ENCODE peak calls at places on chromosome 1, in six cellular contexts. One of them, this sample, is unnamed.

GRCh38 chr1:70738576-70738975 is 309.0 kb downstream of the PTGER3 start:
- DNase-seq in lower lobe of right lung: no peak
- DNase-seq in body of pancreas: no peak
- DNase-seq in pancreas: no peak
- DNase-seq in B cell: no peak
- DNase-seq in glutamatergic neuron: no peak
- DNase-seq in this sample: no peak

GRCh38 chr1:93904228-93904627 is 5.0 kb downstream of the GCLM start:
- DNase-seq in B cell: peak
- DNase-seq in body of pancreas: no peak
- DNase-seq in lower lobe of right lung: no peak
- DNase-seq in glutamatergic neuron: no peak
- DNase-seq in pancreas: no peak
- DNase-seq in this sample: no peak

GRCh38 chr1:59892836-59893811 is 33.4 kb downstream of the CYP2J2 start:
- DNase-seq in glutamatergic neuron: no peak
- DNase-seq in body of pancreas: no peak
- DNase-seq in lower lobe of right lung: no peak
- DNase-seq in B cell: no peak
- DNase-seq in pancreas: no peak
- DNase-seq in this sample: no peak

GRCh38 chr1:163071381-163072255 is 2.5 kb downstream of the RGS4 start:
- DNase-seq in pancreas: no peak
- DNase-seq in glutamatergic neuron: peak
- DNase-seq in lower lobe of right lung: no peak
- DNase-seq in B cell: no peak
- DNase-seq in body of pancreas: peak
- DNase-seq in this sample: peak

GRCh38 chr1:54291276-54292014 is 91.5 kb downstream of the MRPL37 start:
- DNase-seq in pancreas: no peak
- DNase-seq in glutamatergic neuron: no peak
- DNase-seq in lower lobe of right lung: no peak
- DNase-seq in body of pancreas: no peak
- DNase-seq in B cell: no peak
- DNase-seq in this sample: no peak

GRCh38 chr1:29682171-29682917 is 446.0 kb downstream of the PTPRU start:
- DNase-seq in B cell: no peak
- DNase-seq in glutamatergic neuron: no peak
- DNase-seq in body of pancreas: no peak
- DNase-seq in pancreas: no peak
- DNase-seq in lower lobe of right lung: no peak
- DNase-seq in this sample: no peak

GRCh38 chr1:3249846-3250501 is 181.0 kb downstream of the PRDM16 start:
- DNase-seq in body of pancreas: peak
- DNase-seq in B cell: no peak
- DNase-seq in pancreas: peak
- DNase-seq in lower lobe of right lung: no peak
- DNase-seq in glutamatergic neuron: no peak
- DNase-seq in this sample: no peak

GRCh38 chr1:24958766-24959622 is 28.9 kb upstream of the RUNX3 start:
- DNase-seq in body of pancreas: no peak
- DNase-seq in pancreas: no peak
- DNase-seq in B cell: no peak
- DNase-seq in glutamatergic neuron: no peak
- DNase-seq in lower lobe of right lung: no peak
- DNase-seq in this sample: no peak

GRCh38 chr1:185896863-185897262 is 162.7 kb downstream of the HMCN1 start:
- DNase-seq in body of pancreas: no peak
- DNase-seq in glutamatergic neuron: no peak
- DNase-seq in pancreas: no peak
- DNase-seq in B cell: no peak
- DNase-seq in lower lobe of right lung: no peak
- DNase-seq in this sample: no peak

GRCh38 chr1:23126801-23127200 is 41.9 kb downstream of the LUZP1 start:
- DNase-seq in glutamatergic neuron: no peak
- DNase-seq in lower lobe of right lung: no peak
- DNase-seq in pancreas: no peak
- DNase-seq in body of pancreas: no peak
- DNase-seq in B cell: no peak
- DNase-seq in this sample: no peak

GRCh38 chr1:23366598-23366997 is 3.0 kb downstream of the ZNF436 start:
- DNase-seq in glutamatergic neuron: no peak
- DNase-seq in pancreas: no peak
- DNase-seq in lower lobe of right lung: no peak
- DNase-seq in body of pancreas: no peak
- DNase-seq in B cell: no peak
- DNase-seq in this sample: no peak

GRCh38 chr1:94327001-94327685 is 89.8 kb upstream of the ARHGAP29 start:
- DNase-seq in glutamatergic neuron: peak
- DNase-seq in B cell: no peak
- DNase-seq in pancreas: no peak
- DNase-seq in body of pancreas: no peak
- DNase-seq in lower lobe of right lung: peak
- DNase-seq in this sample: peak

GRCh38 chr1:167935252-167936067 is 1.0 kb upstream of the DCAF6 start:
- DNase-seq in B cell: peak
- DNase-seq in glutamatergic neuron: no peak
- DNase-seq in lower lobe of right lung: no peak
- DNase-seq in pancreas: no peak
- DNase-seq in body of pancreas: peak
- DNase-seq in this sample: no peak

GRCh38 chr1:98421098-98421460 is 240.4 kb upstream of the SNX7 start:
- DNase-seq in body of pancreas: no peak
- DNase-seq in lower lobe of right lung: no peak
- DNase-seq in glutamatergic neuron: no peak
- DNase-seq in pancreas: no peak
- DNase-seq in B cell: no peak
- DNase-seq in this sample: no peak

GRCh38 chr1:212565079-212565478 is 43.5 kb upstream of the ATF3 start:
- DNase-seq in body of pancreas: no peak
- DNase-seq in lower lobe of right lung: no peak
- DNase-seq in pancreas: no peak
- DNase-seq in B cell: no peak
- DNase-seq in glutamatergic neuron: no peak
- DNase-seq in this sample: no peak

GRCh38 chr1:40270152-40270834 is 12.3 kb downstream of the ZMPSTE24 start:
- DNase-seq in glutamatergic neuron: no peak
- DNase-seq in body of pancreas: no peak
- DNase-seq in pancreas: no peak
- DNase-seq in lower lobe of right lung: no peak
- DNase-seq in B cell: no peak
- DNase-seq in this sample: no peak

GRCh38 chr1:226520640-226521355 is 27.8 kb upstream of the STUM start:
- DNase-seq in lower lobe of right lung: no peak
- DNase-seq in B cell: no peak
- DNase-seq in glutamatergic neuron: no peak
- DNase-seq in pancreas: no peak
- DNase-seq in body of pancreas: no peak
- DNase-seq in this sample: no peak

GRCh38 chr1:247113094-247113497 is 8.9 kb upstream of the ZNF669 start:
- DNase-seq in B cell: peak
- DNase-seq in glutamatergic neuron: no peak
- DNase-seq in pancreas: peak
- DNase-seq in lower lobe of right lung: no peak
- DNase-seq in body of pancreas: peak
- DNase-seq in this sample: no peak

GRCh38 chr1:24970926-24971530 is 41.0 kb upstream of the RUNX3 start:
- DNase-seq in B cell: no peak
- DNase-seq in glutamatergic neuron: no peak
- DNase-seq in body of pancreas: no peak
- DNase-seq in lower lobe of right lung: no peak
- DNase-seq in pancreas: peak
- DNase-seq in this sample: no peak

GRCh38 chr1:51736702-51737101 is 119.8 kb downstream of the OSBPL9 start:
- DNase-seq in body of pancreas: no peak
- DNase-seq in B cell: no peak
- DNase-seq in lower lobe of right lung: no peak
- DNase-seq in pancreas: no peak
- DNase-seq in glutamatergic neuron: no peak
- DNase-seq in this sample: no peak

GRCh38 chr1:97277891-97278662 is 556.5 kb downstream of the PTBP2 start:
- DNase-seq in B cell: no peak
- DNase-seq in lower lobe of right lung: no peak
- DNase-seq in body of pancreas: no peak
- DNase-seq in pancreas: no peak
- DNase-seq in glutamatergic neuron: no peak
- DNase-seq in this sample: no peak

GRCh38 chr1:159054427-159054826 is 22.1 kb downstream of the AIM2 start:
- DNase-seq in lower lobe of right lung: no peak
- DNase-seq in B cell: no peak
- DNase-seq in glutamatergic neuron: no peak
- DNase-seq in body of pancreas: no peak
- DNase-seq in pancreas: no peak
- DNase-seq in this sample: no peak

GRCh38 chr1:92577251-92577895 is 90.6 kb upstream of the GFI1 start:
- DNase-seq in glutamatergic neuron: no peak
- DNase-seq in body of pancreas: no peak
- DNase-seq in B cell: no peak
- DNase-seq in pancreas: no peak
- DNase-seq in lower lobe of right lung: no peak
- DNase-seq in this sample: no peak

GRCh38 chr1:222061711-222062359 is 319.9 kb upstream of the DUSP10 start:
- DNase-seq in pancreas: no peak
- DNase-seq in body of pancreas: no peak
- DNase-seq in lower lobe of right lung: no peak
- DNase-seq in glutamatergic neuron: no peak
- DNase-seq in B cell: no peak
- DNase-seq in this sample: no peak

GRCh38 chr1:229119161-229119560 is 151.8 kb upstream of the RAB4A start:
- DNase-seq in pancreas: no peak
- DNase-seq in lower lobe of right lung: no peak
- DNase-seq in body of pancreas: no peak
- DNase-seq in glutamatergic neuron: no peak
- DNase-seq in B cell: no peak
- DNase-seq in this sample: no peak

GRCh38 chr1:7596126-7596755 is 174.9 kb upstream of the VAMP3 start:
- DNase-seq in glutamatergic neuron: no peak
- DNase-seq in lower lobe of right lung: peak
- DNase-seq in body of pancreas: no peak
- DNase-seq in pancreas: no peak
- DNase-seq in B cell: no peak
- DNase-seq in this sample: no peak

GRCh38 chr1:55531644-55532043 is 316.5 kb upstream of the USP24 start:
- DNase-seq in glutamatergic neuron: no peak
- DNase-seq in B cell: no peak
- DNase-seq in lower lobe of right lung: no peak
- DNase-seq in pancreas: no peak
- DNase-seq in body of pancreas: no peak
- DNase-seq in this sample: no peak

GRCh38 chr1:19336543-19336942 is 24.4 kb downstream of the SLC66A1 start:
- DNase-seq in lower lobe of right lung: no peak
- DNase-seq in glutamatergic neuron: no peak
- DNase-seq in pancreas: no peak
- DNase-seq in body of pancreas: no peak
- DNase-seq in B cell: no peak
- DNase-seq in this sample: no peak

GRCh38 chr1:24302209-24302611 is 16.9 kb upstream of the GRHL3 start:
- DNase-seq in B cell: no peak
- DNase-seq in lower lobe of right lung: no peak
- DNase-seq in body of pancreas: no peak
- DNase-seq in glutamatergic neuron: no peak
- DNase-seq in pancreas: no peak
- DNase-seq in this sample: no peak

GRCh38 chr1:26017606-26018005 is 4.0 kb upstream of the EXTL1 start:
- DNase-seq in B cell: no peak
- DNase-seq in glutamatergic neuron: no peak
- DNase-seq in lower lobe of right lung: no peak
- DNase-seq in body of pancreas: no peak
- DNase-seq in pancreas: no peak
- DNase-seq in this sample: no peak

GRCh38 chr1:244989813-244990212 is 125.5 kb upstream of the HNRNPU start:
- DNase-seq in pancreas: no peak
- DNase-seq in lower lobe of right lung: no peak
- DNase-seq in glutamatergic neuron: no peak
- DNase-seq in body of pancreas: no peak
- DNase-seq in B cell: no peak
- DNase-seq in this sample: no peak

DNA sequence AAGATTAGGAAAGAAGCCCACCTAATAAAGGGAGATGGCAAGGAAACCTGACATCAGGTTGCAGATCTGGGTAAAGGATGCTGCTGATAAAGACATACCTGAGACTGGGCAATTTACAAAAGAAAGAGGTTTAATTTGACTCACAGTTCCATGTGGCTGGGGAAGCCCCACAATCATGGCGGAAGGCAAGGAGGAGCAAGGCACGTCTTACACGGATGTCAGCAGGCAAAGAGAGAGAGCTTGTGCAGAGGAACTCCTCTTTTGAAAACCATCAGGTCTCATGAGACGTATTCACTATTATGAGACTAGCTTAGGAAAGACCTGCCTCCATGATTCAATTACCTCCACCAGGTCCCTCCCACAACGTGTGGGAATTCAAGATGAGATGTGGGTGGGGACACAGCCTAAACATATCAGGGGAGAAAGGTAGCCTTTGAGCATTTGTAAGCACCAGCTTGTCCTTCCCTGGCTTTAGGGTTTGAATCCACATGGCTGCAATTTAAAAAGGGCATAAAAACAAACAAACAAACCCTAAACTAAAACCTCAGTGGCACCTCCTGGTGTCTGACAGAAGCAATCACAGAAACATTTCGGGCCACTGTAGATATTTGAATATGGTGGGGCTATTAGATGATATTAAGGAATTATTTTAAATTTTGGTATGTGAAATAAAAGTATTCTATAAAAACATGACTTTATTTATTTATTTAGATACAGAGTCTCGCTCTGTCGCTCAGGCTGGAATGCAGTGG is 33.1 kb downstream of the SLC2A7 start:
- DNase-seq in body of pancreas: no peak
- DNase-seq in B cell: no peak
- DNase-seq in lower lobe of right lung: no peak
- DNase-seq in glutamatergic neuron: no peak
- DNase-seq in pancreas: no peak
- DNase-seq in this sample: no peak
- TF ChIP-seq CTCF in body of pancreas: no peak
- TF ChIP-seq CTCF in B cell: no peak
- TF ChIP-seq CTCF in lower lobe of right lung: no peak
- TF ChIP-seq CTCF in glutamatergic neuron: no peak
- TF ChIP-seq CTCF in pancreas: no peak
- TF ChIP-seq CTCF in this sample: no peak

GRCh38 chr1:63674238-63674864 is 81.1 kb downstream of the PGM1 start:
- DNase-seq in lower lobe of right lung: peak
- DNase-seq in body of pancreas: peak
- DNase-seq in pancreas: peak
- DNase-seq in glutamatergic neuron: peak
- DNase-seq in B cell: no peak
- DNase-seq in this sample: peak
- TF ChIP-seq CTCF in lower lobe of right lung: peak
- TF ChIP-seq CTCF in body of pancreas: peak
- TF ChIP-seq CTCF in pancreas: peak
- TF ChIP-seq CTCF in glutamatergic neuron: peak
- TF ChIP-seq CTCF in B cell: no peak
- TF ChIP-seq CTCF in this sample: peak

GRCh38 chr1:84782311-84782771 is 92.1 kb upstream of the SSX2IP start:
- DNase-seq in lower lobe of right lung: peak
- DNase-seq in glutamatergic neuron: peak
- DNase-seq in pancreas: no peak
- DNase-seq in B cell: peak
- DNase-seq in body of pancreas: peak
- DNase-seq in this sample: no peak
- TF ChIP-seq CTCF in lower lobe of right lung: peak
- TF ChIP-seq CTCF in glutamatergic neuron: peak
- TF ChIP-seq CTCF in pancreas: peak
- TF ChIP-seq CTCF in B cell: peak
- TF ChIP-seq CTCF in body of pancreas: peak
- TF ChIP-seq CTCF in this sample: peak

GRCh38 chr1:110148961-110149360 is 1.3 kb upstream of the SLC6A17 start:
- DNase-seq in pancreas: no peak
- DNase-seq in body of pancreas: no peak
- DNase-seq in glutamatergic neuron: no peak
- DNase-seq in B cell: no peak
- DNase-seq in lower lobe of right lung: no peak
- DNase-seq in this sample: no peak
- TF ChIP-seq CTCF in pancreas: no peak
- TF ChIP-seq CTCF in body of pancreas: no peak
- TF ChIP-seq CTCF in glutamatergic neuron: peak
- TF ChIP-seq CTCF in B cell: no peak
- TF ChIP-seq CTCF in lower lobe of right lung: no peak
- TF ChIP-seq CTCF in this sample: no peak